ENCODE peak calls at places on chromosomes 11 and 22, in eight cellular contexts. Z is fibroblast of mammary gland, F is keratinocyte, N is transverse colon, P is neuronal stem cell, R is psoas muscle, M is choroid plexus epithelial cell, C is Peyer's patch. S is an unnamed sample.

GRCh38 chr22:48720662-48721393 is 1106.8 kb downstream of the BRD1 start:
- DNase-seq in M (no peak), C (no peak), N (no peak), R (no peak), P (no peak), F (no peak), Z (no peak), S (no peak)

GRCh38 chr11:70769106-70769505 is 370.8 kb downstream of the CTTN start:
- DNase-seq in N (no peak), M (no peak), F (no peak), Z (no peak), C (no peak), R (no peak), P (no peak), S (no peak)

GRCh38 chr11:44777537-44778199 is 50.9 kb downstream of the TSPAN18 start:
- DNase-seq in Z (no peak), C (no peak), P (no peak), F (no peak), R (no peak), M (no peak), N (no peak), S (no peak)

GRCh38 chr22:40265783-40266182 is 80.5 kb upstream of the ADSL start:
- DNase-seq in Z (no peak), C (no peak), F (no peak), M (no peak), R (no peak), P (no peak), N (no peak), S (no peak)

GRCh38 chr11:117745346-117745745 is 51.7 kb downstream of the DSCAML1 start:
- DNase-seq in C (no peak), R (no peak), Z (no peak), M (no peak), F (no peak), P (no peak), N (no peak), S (no peak)

GRCh38 chr11:108793138-108793537 is 128.3 kb downstream of the DDX10 start:
- DNase-seq in N (no peak), Z (no peak), P (no peak), M (no peak), R (no peak), F (no peak), C (no peak), S (no peak)

GRCh38 chr11:74756571-74756970 is 7.9 kb downstream of the RNF169 start:
- DNase-seq in M (no peak), R (no peak), Z (no peak), P (no peak), C (no peak), N (no peak), F (no peak), S (no peak)

GRCh38 chr11:109892321-109892794 is 200.8 kb upstream of the ZC3H12C start:
- DNase-seq in F (peak), Z (no peak), R (no peak), C (no peak), N (no peak), P (no peak), M (peak), S (no peak)

GRCh38 chr11:65150513-65151271 is 16.4 kb upstream of the SYVN1 start:
- DNase-seq in M (peak), Z (peak), P (no peak), C (peak), N (peak), F (peak), R (peak), S (peak)

GRCh38 chr11:128299132-128299726 is 288.1 kb downstream of the ETS1 start:
- DNase-seq in Z (peak), F (no peak), R (no peak), C (no peak), M (peak), N (no peak), P (no peak), S (peak)

GRCh38 chr22:44351685-44352377 is 39.1 kb upstream of the SHISAL1 start:
- DNase-seq in F (peak), N (peak), M (peak), R (no peak), Z (peak), C (no peak), P (no peak), S (peak)

GRCh38 chr11:92329644-92330043 is 105.0 kb downstream of the FAT3 start:
- DNase-seq in F (no peak), P (no peak), M (peak), R (no peak), N (no peak), Z (peak), C (no peak), S (peak)

GRCh38 chr11:19283998-19284397 is 43.3 kb upstream of the E2F8 start:
- DNase-seq in N (no peak), F (no peak), Z (no peak), R (no peak), C (no peak), M (no peak), P (no peak), S (no peak)

GRCh38 chr11:10996678-10997077 is 138.8 kb upstream of the ZBED5 start:
- DNase-seq in Z (no peak), R (no peak), M (no peak), F (no peak), N (no peak), P (no peak), C (no peak), S (no peak)

GRCh38 chr11:109547356-109548027 is 125.5 kb downstream of the C11orf87 start:
- DNase-seq in F (no peak), P (no peak), Z (peak), M (peak), R (no peak), C (no peak), N (no peak), S (peak)

GRCh38 chr11:72781063-72781312 is 12.9 kb downstream of the STARD10 start:
- DNase-seq in N (peak), Z (no peak), C (no peak), M (no peak), R (no peak), P (no peak), F (no peak), S (no peak)

GRCh38 chr22:43475549-43476076 is 63.8 kb downstream of the MPPED1 start:
- DNase-seq in M (no peak), P (no peak), N (no peak), Z (no peak), C (no peak), F (no peak), R (no peak), S (no peak)

GRCh38 chr11:45180888-45181594 is 34.6 kb downstream of the PRDM11 start:
- DNase-seq in F (no peak), M (peak), C (no peak), N (peak), R (peak), Z (peak), P (peak), S (peak)

GRCh38 chr11:120125005-120125404 is 12.9 kb downstream of the TRIM29 start:
- DNase-seq in F (no peak), P (no peak), M (peak), C (no peak), R (peak), N (peak), Z (peak), S (peak)

GRCh38 chr22:46007848-46008261 is 30.9 kb upstream of the WNT7B start:
- DNase-seq in N (peak), R (peak), F (peak), Z (peak), C (no peak), M (peak), P (no peak), S (peak)

GRCh38 chr22:29912605-29913398 is 29.8 kb downstream of the MTMR3 start:
- DNase-seq in M (peak), C (no peak), F (no peak), Z (peak), R (no peak), N (no peak), P (no peak), S (peak)

GRCh38 chr22:20021196-20022181 is 579 bp downstream of the TANGO2 start:
- DNase-seq in F (no peak), Z (peak), P (no peak), M (no peak), C (peak), N (peak), R (peak), S (peak)

GRCh38 chr11:129911298-129911697 is 15.9 kb upstream of the NFRKB start:
- DNase-seq in N (no peak), C (no peak), Z (no peak), F (no peak), R (no peak), M (peak), P (no peak), S (peak)

GRCh38 chr11:83508804-83509203 is 222.6 kb upstream of the CCDC90B start:
- DNase-seq in M (no peak), P (no peak), R (no peak), N (peak), Z (no peak), F (no peak), C (no peak), S (peak)

GRCh38 chr11:33375688-33376311 is 118.6 kb downstream of the HIPK3 start:
- DNase-seq in N (no peak), Z (peak), F (no peak), P (peak), M (peak), R (no peak), C (no peak), S (peak)

GRCh38 chr11:114174712-114175495 is 115.4 kb downstream of the ZBTB16 start:
- DNase-seq in F (no peak), N (no peak), Z (peak), R (peak), C (no peak), P (no peak), M (no peak), S (no peak)

GRCh38 chr11:31340903-31341572 is 28.5 kb downstream of the DCDC1 start:
- DNase-seq in R (no peak), N (no peak), C (no peak), F (no peak), P (no peak), Z (peak), M (peak), S (peak)

GRCh38 chr22:39778055-39778454 is 115.5 kb downstream of the ENTHD1 start:
- DNase-seq in R (no peak), C (no peak), N (no peak), F (no peak), M (no peak), P (no peak), Z (no peak), S (no peak)

GRCh38 chr11:68038718-68039525 is at the start of gene TCIRG1:
- DNase-seq in F (peak), M (peak), C (peak), R (peak), P (peak), N (peak), Z (peak), S (peak)

GRCh38 chr11:94276943-94277342 is 27.4 kb upstream of the IZUMO1R start:
- DNase-seq in N (no peak), Z (no peak), C (no peak), R (no peak), F (no peak), M (no peak), P (no peak), S (no peak)

DNA sequence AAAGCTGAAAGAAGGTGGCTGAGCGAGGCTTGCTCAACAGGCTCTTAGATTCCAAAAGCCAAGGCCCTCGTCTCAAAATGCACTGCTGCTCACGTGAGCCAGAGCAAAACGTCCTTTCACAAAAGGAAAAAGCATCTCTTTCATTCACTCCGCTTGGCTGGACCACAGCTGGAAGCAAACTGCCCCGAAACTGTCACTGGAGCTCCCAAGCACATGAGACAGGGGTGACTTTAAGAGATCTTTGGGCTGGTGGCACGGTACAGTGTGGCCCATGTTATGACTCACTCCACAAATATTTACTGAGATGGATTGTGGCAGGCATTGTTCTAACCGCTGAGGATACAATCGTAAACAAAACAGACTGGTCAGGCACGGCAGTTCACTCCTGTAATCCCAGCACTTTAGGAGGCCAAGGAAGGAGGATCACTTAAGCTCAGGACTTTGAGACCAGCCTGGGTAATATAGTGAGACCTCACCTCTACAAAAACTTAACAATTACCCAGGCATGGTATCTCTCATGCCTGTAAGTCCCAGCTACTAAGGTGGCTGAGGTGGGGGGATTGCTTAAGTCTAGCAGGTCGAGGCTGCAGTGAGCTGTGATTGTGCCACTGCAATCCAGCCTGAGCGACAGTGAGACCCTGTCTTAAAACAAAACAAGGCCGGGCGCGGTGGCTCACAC is 3.6 kb downstream of the PLA2G6 start:
- DNase-seq in C (no peak), N (peak), M (peak), F (no peak), R (peak), Z (peak), P (peak), S (peak)
- H3K4me3 ChIP-seq in C (no peak), N (no peak), M (no peak), F (no peak), R (no peak), Z (no peak), P (no peak), S (no peak)

GRCh38 chr11:460331-461199 is 10.5 kb downstream of the PTDSS2 start:
- DNase-seq in F (peak), C (peak), Z (no peak), P (no peak), R (no peak), N (no peak), M (peak), S (peak)

GRCh38 chr11:457071-457760 is 7.1 kb downstream of the PTDSS2 start:
- DNase-seq in M (no peak), P (no peak), F (no peak), N (no peak), C (peak), R (no peak), Z (no peak), S (no peak)

GRCh38 chr11:462107-462890 is 12.2 kb downstream of the PTDSS2 start:
- DNase-seq in M (no peak), R (peak), C (no peak), N (no peak), F (no peak), P (no peak), Z (no peak), S (no peak)

GRCh38 chr11:461626-462025 is 11.5 kb downstream of the PTDSS2 start:
- DNase-seq in M (no peak), C (no peak), N (no peak), Z (no peak), P (no peak), F (no peak), R (peak), S (no peak)

DNA sequence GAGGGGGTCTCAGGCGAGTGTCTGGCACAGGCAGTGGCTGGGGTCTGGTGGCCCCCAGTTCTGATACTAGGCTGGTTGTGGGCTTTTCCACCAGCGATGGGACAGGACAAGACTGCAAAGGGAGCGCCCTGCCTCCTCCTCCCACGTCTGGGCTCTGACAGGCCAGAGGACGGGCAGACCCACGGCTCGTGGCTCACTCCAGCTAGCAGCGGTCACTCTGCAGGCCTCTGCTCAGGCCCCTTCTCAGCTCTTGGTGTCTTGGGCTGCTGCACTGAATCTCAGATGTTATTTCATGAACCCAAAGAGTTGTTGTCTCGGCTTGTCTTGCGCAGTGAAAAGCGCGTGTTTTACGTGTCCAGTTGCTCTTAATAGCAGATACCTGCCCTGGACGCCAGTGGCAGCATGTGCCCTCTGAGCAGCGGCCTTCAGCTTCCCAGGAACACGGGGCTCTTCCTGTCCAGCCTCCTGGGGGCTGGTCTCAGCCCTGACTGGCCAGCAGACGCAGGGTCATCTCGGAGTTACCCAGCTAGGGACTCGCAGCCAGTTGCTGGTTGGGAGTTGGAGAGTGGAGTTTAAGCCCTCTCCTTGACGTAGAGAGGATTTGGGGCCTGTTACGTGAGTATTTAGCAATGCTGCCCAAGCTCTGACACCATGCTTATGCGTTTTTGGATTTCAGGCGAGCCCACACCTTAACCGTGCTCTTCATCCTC is 9.6 kb downstream of the PTDSS2 start:
- DNase-seq in P (no peak), Z (no peak), R (no peak), F (no peak), M (no peak), C (no peak), N (no peak), S (peak)
- H3K4me3 ChIP-seq in P (no peak), Z (no peak), R (no peak), F (peak), M (no peak), C (no peak), N (no peak), S (peak)

GRCh38 chr11:69320756-69321741 is 27.1 kb downstream of the MYEOV start:
- DNase-seq in M (no peak), Z (peak), C (no peak), R (no peak), N (no peak), P (no peak), F (no peak), S (peak)
- H3K4me3 ChIP-seq in M (no peak), Z (no peak), C (no peak), R (no peak), N (no peak), P (no peak), F (no peak), S (no peak)

DNA sequence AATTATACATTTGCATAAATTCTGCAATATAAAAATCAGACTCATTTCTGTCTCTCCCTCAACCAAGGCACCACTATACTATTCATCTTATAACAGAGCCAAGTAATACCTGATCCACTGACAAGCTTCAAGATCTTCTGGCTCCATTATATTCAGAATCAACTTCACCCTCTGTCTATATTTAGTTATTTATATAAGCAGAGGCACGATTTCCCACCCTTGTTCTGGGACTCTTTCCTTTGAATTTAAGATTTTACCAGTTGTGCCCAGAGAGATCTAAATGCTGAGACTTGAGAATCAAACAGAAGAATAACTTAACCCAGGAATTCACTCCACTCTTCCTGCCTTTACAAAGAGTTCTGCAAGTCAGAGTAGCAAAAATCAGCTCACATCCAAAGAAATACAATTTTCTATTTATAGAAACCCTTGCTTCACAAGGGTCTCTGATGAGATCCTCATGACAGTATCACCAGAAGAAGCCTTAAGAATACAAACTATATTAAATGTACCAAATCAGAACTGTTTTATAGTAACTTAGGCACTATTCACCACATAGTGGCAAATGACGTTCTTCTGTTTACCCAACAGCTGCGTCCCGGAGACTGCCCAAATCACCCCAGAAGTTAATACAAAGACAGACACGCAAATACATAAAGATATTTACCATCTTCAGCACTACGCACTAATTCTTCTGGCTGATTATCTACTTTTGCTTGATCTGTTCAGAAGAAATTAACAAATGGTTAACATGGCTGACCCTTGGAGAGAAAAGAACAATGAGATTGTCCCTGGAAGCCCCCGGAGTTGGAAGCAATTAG is 32.3 kb upstream of the CCDC89 start:
- DNase-seq in Z (peak), M (no peak), F (no peak), R (no peak), C (no peak), N (no peak), P (no peak), S (no peak)
- H3K4me3 ChIP-seq in Z (peak), M (no peak), F (no peak), R (peak), C (no peak), N (no peak), P (no peak), S (peak)

GRCh38 chr22:22060200-22061084 is 77.9 kb upstream of the TOP3B start:
- DNase-seq in P (peak), M (peak), N (peak), C (peak), Z (peak), R (peak), F (no peak), S (peak)

GRCh38 chr22:22062306-22062793 is 79.8 kb upstream of the TOP3B start:
- DNase-seq in Z (no peak), P (no peak), C (no peak), M (no peak), N (no peak), F (no peak), R (no peak), S (no peak)

GRCh38 chr22:22058649-22059475 is 76.3 kb upstream of the TOP3B start:
- DNase-seq in P (no peak), Z (no peak), M (no peak), F (no peak), N (no peak), R (no peak), C (no peak), S (no peak)

GRCh38 chr22:22059476-22060002 is 77.0 kb upstream of the TOP3B start:
- DNase-seq in N (no peak), P (no peak), R (no peak), C (no peak), M (no peak), Z (no peak), F (no peak), S (no peak)

GRCh38 chr22:22061085-22062077 is 78.8 kb upstream of the TOP3B start:
- DNase-seq in Z (peak), F (no peak), C (no peak), N (no peak), P (no peak), M (peak), R (peak), S (peak)
- H3K4me3 ChIP-seq in Z (no peak), F (no peak), C (no peak), N (no peak), P (no peak), M (no peak), R (no peak), S (no peak)

GRCh38 chr11:47350315-47350714 is 2.2 kb downstream of the MYBPC3 start:
- DNase-seq in R (no peak), C (no peak), Z (no peak), F (no peak), P (no peak), M (no peak), N (no peak), S (no peak)

GRCh38 chr11:47348859-47349258 is 3.6 kb downstream of the MYBPC3 start:
- DNase-seq in F (no peak), R (no peak), Z (peak), N (no peak), C (no peak), P (no peak), M (peak), S (peak)

GRCh38 chr11:47351159-47352126 is 1.1 kb downstream of the MYBPC3 start:
- DNase-seq in F (no peak), M (no peak), P (no peak), Z (no peak), C (no peak), R (no peak), N (no peak), S (no peak)

GRCh38 chr11:47348131-47348802 is 4.2 kb downstream of the MYBPC3 start:
- DNase-seq in C (no peak), F (no peak), R (no peak), M (no peak), N (no peak), Z (no peak), P (no peak), S (no peak)

GRCh38 chr11:47349521-47350095 is 2.9 kb downstream of the MYBPC3 start:
- DNase-seq in R (no peak), N (no peak), P (no peak), M (no peak), C (no peak), F (no peak), Z (no peak), S (no peak)
- H3K4me3 ChIP-seq in R (no peak), N (no peak), P (no peak), M (no peak), C (no peak), F (no peak), Z (no peak), S (no peak)

GRCh38 chr11:115498354-115498753 is 5.9 kb downstream of the CADM1 start:
- DNase-seq in P (no peak), R (no peak), F (no peak), C (no peak), N (no peak), Z (no peak), M (no peak), S (no peak)
- H3K4me3 ChIP-seq in P (no peak), R (no peak), F (no peak), C (no peak), N (no peak), Z (no peak), M (no peak), S (no peak)